ENCODE peak calls at places on chromosomes 6 and 20, in five cellular contexts. P is CD8-positive, alpha-beta T cell; B is psoas muscle; T is gastrocnemius medialis; C is uterus. V is an unnamed sample.

GRCh38 chr6:106530502-106530901 is 98.8 kb downstream of the RTN4IP1 start:
- DNase-seq in P (no peak), B (no peak), T (no peak), C (no peak), V (no peak)

GRCh38 chr6:26520088-26520839 is 17.9 kb upstream of the HMGN4 start:
- DNase-seq in P (no peak), B (no peak), T (peak; percentile 16), C (peak; percentile 70), V (peak; percentile 77)

GRCh38 chr20:48722002-48722731 is 105.6 kb downstream of the PREX1 start:
- DNase-seq in P (no peak), B (no peak), T (no peak), C (no peak), V (no peak)

GRCh38 chr6:5423251-5423650 is 161.9 kb downstream of the FARS2 start:
- DNase-seq in P (no peak), B (no peak), T (no peak), C (no peak), V (no peak)

GRCh38 chr6:140051521-140052455 is 677.3 kb upstream of the CITED2 start:
- DNase-seq in P (no peak), B (no peak), T (no peak), C (no peak), V (no peak)

GRCh38 chr20:48904566-48905321 is 16.8 kb upstream of the ARFGEF2 start:
- DNase-seq in P (peak; percentile 63), B (peak; percentile 36), T (no peak), C (peak; percentile 56), V (no peak)

GRCh38 chr6:57294829-57295228 is 22.6 kb upstream of the PRIM2 start:
- DNase-seq in P (no peak), B (peak; percentile 32), T (no peak), C (peak; percentile 42), V (no peak)

GRCh38 chr6:33271608-33272357 is at the start of the genes RPS18 and VPS52:
- DNase-seq in P (peak; percentile 96), B (peak; percentile 89), T (peak; percentile 95), C (peak; percentile 91), V (peak; percentile 91)

GRCh38 chr6:154488276-154488627 is 22.2 kb downstream of the CNKSR3 start:
- DNase-seq in P (no peak), B (no peak), T (no peak), C (no peak), V (no peak)

GRCh38 chr6:19327684-19328083 is 509.5 kb upstream of the ID4 start:
- DNase-seq in P (no peak), B (no peak), T (no peak), C (peak; percentile 64), V (no peak)

GRCh38 chr6:4599924-4600323 is 176.3 kb upstream of the CDYL start:
- DNase-seq in P (no peak), B (no peak), T (no peak), C (no peak), V (no peak)

GRCh38 chr20:62804632-62805364 is at the start of gene OGFR:
- DNase-seq in P (peak; percentile 77), B (peak; percentile 66), T (no peak), C (peak; percentile 73), V (peak; percentile 85)

GRCh38 chr6:37473364-37474095 is 26.2 kb downstream of the CCDC167 start:
- DNase-seq in P (no peak), B (peak; percentile 49), T (no peak), C (no peak), V (no peak)

GRCh38 chr20:63280929-63281545 is 8.4 kb downstream of the ARFGAP1 start:
- DNase-seq in P (no peak), B (peak; percentile 8), T (no peak), C (no peak), V (no peak)

GRCh38 chr20:46592580-46593362 is 42.3 kb upstream of the OCSTAMP start:
- DNase-seq in P (no peak), B (no peak), T (no peak), C (no peak), V (no peak)

GRCh38 chr20:41089555-41089954 is 47.8 kb upstream of the PLCG1 start:
- DNase-seq in P (no peak), B (no peak), T (no peak), C (no peak), V (no peak)

GRCh38 chr6:154394571-154394970 is 38.0 kb upstream of the IPCEF1 start:
- DNase-seq in P (no peak), B (no peak), T (no peak), C (no peak), V (no peak)

GRCh38 chr6:113352029-113352801 is 504.9 kb upstream of the MARCKS start:
- DNase-seq in P (no peak), B (no peak), T (no peak), C (no peak), V (no peak)

GRCh38 chr6:157143885-157144795 is 179.2 kb downstream of the TMEM242 start:
- DNase-seq in P (no peak), B (no peak), T (no peak), C (no peak), V (no peak)

GRCh38 chr20:37907677-37908397 is 4.9 kb downstream of the VSTM2L start:
- DNase-seq in P (no peak), B (no peak), T (no peak), C (no peak), V (no peak)

GRCh38 chr6:145735356-145736165 is at the start of gene EPM2A:
- DNase-seq in P (peak; percentile 53), B (peak; percentile 91), T (peak; percentile 88), C (peak; percentile 80), V (peak; percentile 95)

GRCh38 chr20:33516882-33517281 is 27.0 kb downstream of the CBFA2T2 start:
- DNase-seq in P (no peak), B (no peak), T (no peak), C (no peak), V (no peak)

DNA sequence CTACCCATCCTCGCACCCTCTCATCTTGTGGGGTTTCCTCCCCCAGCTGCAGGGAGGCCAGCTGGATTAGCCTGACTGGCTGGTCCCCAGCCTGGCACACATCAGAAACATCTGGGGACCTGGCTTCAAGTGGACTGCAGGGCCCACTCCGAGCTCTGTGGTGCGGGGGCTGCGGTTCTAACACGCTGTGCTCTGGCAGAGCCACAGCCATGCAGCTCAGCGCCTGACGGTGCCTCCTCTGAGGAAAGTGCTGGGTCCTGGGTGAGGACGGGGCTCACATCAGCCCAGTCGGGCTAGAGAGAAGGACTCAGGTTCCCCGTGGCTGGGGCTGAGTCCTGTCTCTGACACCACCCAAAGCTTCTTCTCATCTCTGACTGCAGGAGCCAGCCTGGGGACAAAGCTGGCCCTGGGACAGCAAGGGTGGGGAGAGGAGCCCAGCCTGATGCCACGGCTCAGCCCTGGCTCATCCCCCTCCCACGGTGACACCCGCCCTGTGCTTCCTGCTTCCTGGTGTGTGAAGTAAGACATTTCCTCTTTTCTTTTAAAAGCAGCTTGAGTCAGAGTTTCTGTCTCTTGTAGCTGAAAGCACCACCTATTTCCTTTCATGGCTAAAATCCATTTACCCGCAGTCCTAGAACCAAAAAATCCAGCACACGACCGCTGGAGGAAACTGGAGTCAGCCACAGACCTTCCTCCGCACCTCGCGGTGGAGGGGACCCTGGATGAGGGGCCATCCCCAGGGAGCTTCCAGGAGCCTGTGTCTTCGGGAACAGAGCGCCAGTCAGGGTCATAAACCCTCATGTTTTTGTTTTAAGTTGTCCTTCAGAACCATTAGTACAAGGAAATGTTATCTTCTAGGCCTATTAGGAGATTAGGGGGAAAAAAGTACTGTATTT is 127.3 kb upstream of the AFDN start:
- DNase-seq in P (peak; percentile 36), B (peak; percentile 72), T (peak; percentile 22), C (peak; percentile 61), V (peak; percentile 85)
- H3K9me3 ChIP-seq in P (no peaks in the 10 kb centered on the region), B (no peaks in the 10 kb centered on the region), T (no peaks in the 10 kb centered on the region), C (no peaks in the 10 kb centered on the region), V (no peaks in the 10 kb centered on the region)

GRCh38 chr6:1482381-1483166 is 93.2 kb downstream of the FOXF2 start:
- DNase-seq in P (no peak), B (no peak), T (no peak), C (no peak), V (no peak)

GRCh38 chr6:1486387-1486786 is 97.0 kb downstream of the FOXF2 start:
- DNase-seq in P (no peak), B (no peak), T (no peak), C (no peak), V (no peak)

GRCh38 chr6:1481326-1481725 is 92.0 kb downstream of the FOXF2 start:
- DNase-seq in P (no peak), B (no peak), T (no peak), C (no peak), V (no peak)

GRCh38 chr6:1487239-1487638 is 97.9 kb downstream of the FOXF2 start:
- DNase-seq in P (no peak), B (no peak), T (no peak), C (no peak), V (no peak)

GRCh38 chr6:1485678-1486077 is 96.3 kb downstream of the FOXF2 start:
- DNase-seq in P (no peak), B (no peak), T (no peak), C (no peak), V (no peak)
- H3K9me3 ChIP-seq in P (no peaks in the 10 kb centered on the region), B (no peaks in the 10 kb centered on the region), T (no peaks in the 10 kb centered on the region), C (no peaks in the 10 kb centered on the region), V (no peaks in the 10 kb centered on the region)

DNA sequence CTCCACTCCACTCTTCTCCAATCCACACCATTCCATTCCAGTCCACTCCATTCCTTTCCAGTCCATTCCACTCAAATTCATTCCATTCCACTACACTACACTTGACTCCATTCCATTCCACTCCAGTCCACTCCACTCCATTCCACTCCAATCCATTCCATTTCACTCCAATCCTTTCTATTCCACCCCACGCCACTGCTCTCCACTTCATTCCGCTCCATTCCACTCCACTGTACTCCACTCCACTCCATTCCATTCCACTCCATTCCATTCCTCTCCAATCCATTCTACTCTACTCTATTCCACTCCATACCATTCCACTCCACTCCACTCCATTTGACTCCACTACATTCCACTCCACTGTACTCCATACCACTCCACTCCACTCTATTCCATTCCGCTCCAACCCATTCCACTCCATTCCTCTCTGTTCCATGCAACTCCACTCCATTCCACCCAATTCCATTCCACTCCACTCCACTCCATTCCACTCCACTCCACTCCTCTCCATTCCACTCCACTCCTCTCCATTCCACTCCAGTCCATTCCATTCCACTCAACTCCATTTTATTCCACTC is 23.4 kb upstream of the DEFB125 start:
- DNase-seq in P (no peak), B (no peak), T (no peak), C (no peak), V (no peak)
- H3K9me3 ChIP-seq in P (no peaks in the 10 kb centered on the region), B (no peaks in the 10 kb centered on the region), T (no peaks in the 10 kb centered on the region), C (no peaks in the 10 kb centered on the region), V (no peaks in the 10 kb centered on the region)

GRCh38 chr6:121641158-121641557 is 205.7 kb downstream of the GJA1 start:
- DNase-seq in P (no peak), B (no peak), T (no peak), C (no peak), V (no peak)

GRCh38 chr6:121639041-121639440 is 203.6 kb downstream of the GJA1 start:
- DNase-seq in P (no peak), B (no peak), T (no peak), C (no peak), V (no peak)

GRCh38 chr6:121633309-121633708 is 197.9 kb downstream of the GJA1 start:
- DNase-seq in P (no peak), B (no peak), T (no peak), C (no peak), V (no peak)

GRCh38 chr6:121630716-121631115 is 195.3 kb downstream of the GJA1 start:
- DNase-seq in P (no peak), B (no peak), T (no peak), C (no peak), V (no peak)

DNA sequence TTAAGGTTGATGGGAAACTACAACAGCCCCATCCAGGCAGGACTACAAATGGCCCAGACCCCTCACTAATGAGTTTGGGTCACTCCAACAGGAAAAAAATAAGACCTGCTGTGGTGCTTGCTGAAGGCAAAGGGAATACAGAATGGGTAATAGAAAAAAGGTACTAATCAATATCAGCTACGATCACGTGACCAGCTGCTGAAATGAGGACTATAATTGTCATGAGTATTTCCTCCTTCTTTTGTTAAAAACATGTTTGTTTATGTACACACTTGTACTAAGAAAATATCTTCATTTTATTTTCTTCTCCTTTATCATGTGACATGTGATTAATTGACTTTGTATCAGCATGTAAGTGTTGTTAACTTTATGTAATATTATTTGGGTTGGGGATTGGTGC is 199.9 kb downstream of the GJA1 start:
- DNase-seq in P (no peak), B (no peak), T (no peak), C (no peak), V (no peak)
- H3K9me3 ChIP-seq in P (no peaks in the 10 kb centered on the region), B (peaks cover 25% of the 10 kb centered on the region), T (no peaks in the 10 kb centered on the region), C (no peaks in the 10 kb centered on the region), V (peaks cover 11% of the 10 kb centered on the region)